ENCODE peak calls at places on chromosome 21, in four cellular contexts. C, F, A and L are unnamed samples.

GRCh38 chr21:42495765-42496119 is 282 bp downstream of the RSPH1 start:
- DNase-seq in C (no peak), F (no peak), A (no peak), L (peak)

GRCh38 chr21:41766883-41767605 is at the start of gene RIPK4:
- DNase-seq in C (peak), F (peak), A (peak), L (peak)

GRCh38 chr21:35244514-35244913 is 195.4 kb upstream of the RUNX1 start:
- DNase-seq in C (no peak), F (no peak), A (no peak), L (no peak)

GRCh38 chr21:28193189-28193588 is 799.5 kb downstream of the LTN1 start:
- DNase-seq in C (no peak), F (no peak), A (no peak), L (no peak)

GRCh38 chr21:33332143-33332542 is 7.4 kb downstream of the IFNAR1 start:
- DNase-seq in C (no peak), F (no peak), A (no peak), L (no peak)

GRCh38 chr21:42257091-42257760 is 38.3 kb downstream of the ABCG1 start:
- DNase-seq in C (no peak), F (no peak), A (no peak), L (no peak)

GRCh38 chr21:25501996-25502665 is 105.2 kb downstream of the MRPL39 start:
- DNase-seq in C (no peak), F (no peak), A (no peak), L (no peak)

GRCh38 chr21:31878831-31879230 is 6.0 kb downstream of the HUNK start:
- DNase-seq in C (no peak), F (no peak), A (no peak), L (no peak)

GRCh38 chr21:38669186-38669585 is 136.5 kb upstream of the ETS2 start:
- DNase-seq in C (no peak), F (peak), A (peak), L (peak)

GRCh38 chr21:45210461-45210983 is 77.2 kb downstream of the POFUT2 start:
- DNase-seq in C (no peak), F (no peak), A (no peak), L (no peak)

GRCh38 chr21:42294273-42294880 is 20.8 kb downstream of the TFF3 start:
- DNase-seq in C (no peak), F (no peak), A (no peak), L (no peak)

GRCh38 chr21:32476661-32477423 is 64.3 kb downstream of the EVA1C start:
- DNase-seq in C (no peak), F (no peak), A (no peak), L (no peak)

GRCh38 chr21:36918291-36918690 is 48.2 kb downstream of the HLCS start:
- DNase-seq in C (no peak), F (no peak), A (no peak), L (peak)

GRCh38 chr21:17658931-17659330 is 46.2 kb upstream of the BTG3 start:
- DNase-seq in C (no peak), F (no peak), A (no peak), L (no peak)

GRCh38 chr21:26888256-26888655 is 43.0 kb upstream of the ADAMTS1 start:
- DNase-seq in C (no peak), F (no peak), A (no peak), L (no peak)

GRCh38 chr21:45469273-45470086 is 64.5 kb downstream of the COL18A1 start:
- DNase-seq in C (no peak), F (no peak), A (no peak), L (peak)

GRCh38 chr21:31446206-31446900 is 102.3 kb upstream of the TIAM1 start:
- DNase-seq in C (no peak), F (no peak), A (no peak), L (no peak)

GRCh38 chr21:45957551-45957950 is 24.0 kb upstream of the COL6A1 start:
- DNase-seq in C (no peak), F (no peak), A (no peak), L (no peak)

GRCh38 chr21:36917487-36918158 is 48.8 kb downstream of the HLCS start:
- DNase-seq in C (peak), F (peak), A (peak), L (peak)

GRCh38 chr21:15494481-15494880 is 235.3 kb upstream of the USP25 start:
- DNase-seq in C (no peak), F (no peak), A (no peak), L (no peak)

GRCh38 chr21:34874689-34875513 is 174.2 kb downstream of the RUNX1 start:
- DNase-seq in C (no peak), F (no peak), A (no peak), L (no peak)

GRCh38 chr21:45986316-45987051 is 4.9 kb downstream of the COL6A1 start:
- DNase-seq in C (peak), F (no peak), A (no peak), L (no peak)

GRCh38 chr21:33112670-33113596 is 43.0 kb downstream of the OLIG1 start:
- DNase-seq in C (no peak), F (no peak), A (no peak), L (no peak)

GRCh38 chr21:20946701-20947100 is 51.5 kb upstream of the NCAM2 start:
- DNase-seq in C (no peak), F (no peak), A (no peak), L (no peak)

GRCh38 chr21:46078322-46078981 is 19.5 kb upstream of the COL6A2 start:
- DNase-seq in C (no peak), F (no peak), A (no peak), L (no peak)

GRCh38 chr21:29258626-29259335 is 39.9 kb upstream of the BACH1 start:
- DNase-seq in C (no peak), F (no peak), A (no peak), L (no peak)

GRCh38 chr21:46617267-46618051 is 12.6 kb upstream of the S100B start:
- DNase-seq in C (no peak), F (no peak), A (no peak), L (no peak)

GRCh38 chr21:25186278-25186677 is 421.0 kb downstream of the MRPL39 start:
- DNase-seq in C (no peak), F (no peak), A (no peak), L (no peak)

GRCh38 chr21:41939391-41939790 is 14.4 kb downstream of the C2CD2 start:
- DNase-seq in C (no peak), F (no peak), A (no peak), L (no peak)

GRCh38 chr21:46008893-46009635 is 27.5 kb downstream of the COL6A1 start:
- DNase-seq in C (no peak), F (no peak), A (no peak), L (no peak)

GRCh38 chr21:30620080-30620479 is 347 bp upstream of the KRTAP20-4 start:
- DNase-seq in C (no peak), F (no peak), A (no peak), L (no peak)

GRCh38 chr21:33383056-33383888 is 19.9 kb upstream of the IFNGR2 start:
- DNase-seq in C (no peak), F (no peak), A (no peak), L (no peak)

GRCh38 chr21:37367301-37367757 is 756 bp downstream of the DYRK1A start:
- DNase-seq in C (no peak), F (no peak), A (no peak), L (no peak)

GRCh38 chr21:46254208-46254975 is 25.8 kb upstream of the LSS start:
- DNase-seq in C (no peak), F (no peak), A (no peak), L (no peak)

GRCh38 chr21:45948576-45949141 is 32.9 kb upstream of the COL6A1 start:
- DNase-seq in C (no peak), F (no peak), A (no peak), L (no peak)

GRCh38 chr21:44376606-44377005 is 23.2 kb downstream of the TRPM2 start:
- DNase-seq in C (no peak), F (no peak), A (no peak), L (no peak)

GRCh38 chr21:38220270-38220737 is 36.5 kb upstream of the KCNJ15 start:
- DNase-seq in C (no peak), F (no peak), A (no peak), L (no peak)

GRCh38 chr21:45979141-45979631 is 2.4 kb upstream of the COL6A1 start:
- DNase-seq in C (peak), F (no peak), A (no peak), L (peak)

GRCh38 chr21:44547656-44548331 is 3.5 kb downstream of the KRTAP10-2 start:
- DNase-seq in C (no peak), F (no peak), A (no peak), L (no peak)